ENCODE peak calls at places on chromosomes 1 and 21, in seven cellular contexts. E, Y, A, Z, L, F and V are unnamed samples.

GRCh38 chr21:35649186-35649585 is 411.1 kb downstream of the SETD4 start:
- DNase-seq in E (peak; percentile 7), Z (peak; percentile 62), F (peak; percentile 36), L (peak; percentile 61), A (peak; percentile 52), Y (no peak), V (no peak)

GRCh38 chr1:47578026-47578861 is 140.4 kb downstream of the FOXD2 start:
- DNase-seq in E (no peak), L (no peak), A (no peak), Z (no peak), F (no peak), Y (no peak), V (no peak)

GRCh38 chr1:27000817-27001460 is 7.4 kb downstream of the TRNP1 start:
- DNase-seq in A (peak; percentile 68), L (peak; percentile 91), F (peak; percentile 77), Y (no peak), Z (no peak), E (no peak), V (no peak)

GRCh38 chr1:234893359-234893724 is 235.3 kb downstream of the TOMM20 start:
- DNase-seq in Z (no peak), E (no peak), F (no peak), A (no peak), L (no peak), Y (no peak), V (no peak)

GRCh38 chr1:229230893-229231753 is 39.8 kb upstream of the RAB4A start:
- DNase-seq in E (no peak), Y (no peak), Z (no peak), L (peak; percentile 88), A (peak; percentile 91), F (peak; percentile 28), V (peak; percentile 56)

GRCh38 chr1:39387452-39387851 is 104.0 kb upstream of the BMP8A start:
- DNase-seq in Z (peak; percentile 95), Y (no peak), F (peak; percentile 89), A (peak; percentile 54), L (peak; percentile 59), E (peak; percentile 61), V (no peak)

GRCh38 chr1:84570436-84571149 is 3.6 kb downstream of the CTBS start:
- DNase-seq in L (no peak), F (peak; percentile 74), Z (peak; percentile 61), E (no peak), Y (no peak), A (peak; percentile 28), V (no peak)

GRCh38 chr1:117682372-117682771 is 76.5 kb downstream of the TENT5C start:
- DNase-seq in Y (no peak), F (no peak), L (no peak), Z (no peak), E (no peak), A (no peak), V (no peak)

GRCh38 chr21:38228115-38228514 is 28.7 kb upstream of the KCNJ15 start:
- DNase-seq in F (no peak), Z (no peak), L (no peak), A (peak; percentile 81), Y (no peak), E (no peak), V (no peak)

GRCh38 chr21:18245493-18245967 is 897 bp downstream of the CHODL start:
- DNase-seq in F (peak; percentile 2), Y (no peak), Z (no peak), L (peak; percentile 12), A (no peak), E (no peak), V (peak; percentile 37)

GRCh38 chr1:245378352-245379144 is 223.8 kb downstream of the KIF26B start:
- DNase-seq in L (peak; percentile 62), E (no peak), Y (no peak), F (no peak), Z (no peak), A (no peak), V (no peak)

GRCh38 chr1:223609961-223610360 is 55.5 kb downstream of the CAPN8 start:
- DNase-seq in L (no peak), Z (no peak), F (no peak), E (no peak), Y (no peak), A (no peak), V (peak; percentile 87)

GRCh38 chr1:161958425-161958824 is 65.2 kb downstream of the OLFML2B start:
- DNase-seq in E (no peak), Z (no peak), F (peak; percentile 44), A (peak; percentile 62), L (peak; percentile 82), Y (no peak), V (no peak)

GRCh38 chr1:71582673-71583072 is 501.8 kb upstream of the ZRANB2 start:
- DNase-seq in Z (no peak), E (no peak), L (no peak), A (no peak), Y (no peak), F (no peak), V (no peak)

GRCh38 chr1:191888996-191889622 is 269.2 kb upstream of the RGS18 start:
- DNase-seq in E (no peak), L (no peak), A (no peak), Y (no peak), F (no peak), Z (no peak), V (peak; percentile 13)

GRCh38 chr1:67162954-67163353 is 3.3 kb upstream of the IL23R start:
- DNase-seq in Y (no peak), A (peak; percentile 98), E (no peak), F (peak; percentile 62), Z (peak; percentile 42), L (peak; percentile 69), V (no peak)

GRCh38 chr1:145872421-145872891 is 13.2 kb downstream of the ANKRD35 start:
- DNase-seq in Z (peak; percentile 13), F (no peak), L (no peak), A (no peak), E (no peak), Y (no peak), V (no peak)

GRCh38 chr1:192901500-192901899 is 92.7 kb downstream of the RGS2 start:
- DNase-seq in L (no peak), E (no peak), A (peak; percentile 92), Y (no peak), Z (no peak), F (no peak), V (no peak)